ENCODE peak calls at places on chromosomes 5 and 9, in six cellular contexts. P is GM23248, L is hepatocyte, I is SK-N-SH, C is neural progenitor cell, U is PC-3. H is an unnamed sample. For H3K79me2, the result is how much of the 10 kb centered on the place peaks cover.

GRCh38 chr5:136038635-136039034 is 9.8 kb downstream of the TGFBI start:
- DNase-seq in P (peak), L (no peak), I (no peak), C (no peak), U (no peak), H (no peak)

GRCh38 chr9:70085241-70085640 is 41.6 kb downstream of the MAMDC2 start:
- DNase-seq in P (peak), L (peak), I (no peak), C (peak), U (peak), H (peak)

GRCh38 chr9:133207540-133208170 is 1.4 kb downstream of the OBP2B start:
- DNase-seq in P (no peak), L (no peak), I (no peak), C (no peak), U (no peak), H (no peak)

GRCh38 chr9:33446507-33447403 is 638 bp downstream of the AQP3 start:
- DNase-seq in P (peak), L (peak), I (peak), C (peak), U (peak), H (no peak)

GRCh38 chr5:89282832-89283510 is 400.0 kb upstream of the MEF2C start:
- DNase-seq in P (peak), L (peak), I (no peak), C (no peak), U (peak), H (no peak)

GRCh38 chr5:90557391-90557790 is 1.2 kb upstream of the ADGRV1 start:
- DNase-seq in P (no peak), L (no peak), I (no peak), C (peak), U (peak), H (peak)

GRCh38 chr9:72271617-72272478 is 93.2 kb downstream of the ZFAND5 start:
- DNase-seq in P (peak), L (peak), I (peak), C (peak), U (peak), H (peak)

GRCh38 chr5:50440651-50441478 is at the start of gene EMB:
- DNase-seq in P (peak), L (peak), I (peak), C (peak), U (peak), H (peak)

GRCh38 chr5:81852277-81853004 is 101.5 kb upstream of the SSBP2 start:
- DNase-seq in P (peak), L (peak), I (peak), C (peak), U (no peak), H (peak)

DNA sequence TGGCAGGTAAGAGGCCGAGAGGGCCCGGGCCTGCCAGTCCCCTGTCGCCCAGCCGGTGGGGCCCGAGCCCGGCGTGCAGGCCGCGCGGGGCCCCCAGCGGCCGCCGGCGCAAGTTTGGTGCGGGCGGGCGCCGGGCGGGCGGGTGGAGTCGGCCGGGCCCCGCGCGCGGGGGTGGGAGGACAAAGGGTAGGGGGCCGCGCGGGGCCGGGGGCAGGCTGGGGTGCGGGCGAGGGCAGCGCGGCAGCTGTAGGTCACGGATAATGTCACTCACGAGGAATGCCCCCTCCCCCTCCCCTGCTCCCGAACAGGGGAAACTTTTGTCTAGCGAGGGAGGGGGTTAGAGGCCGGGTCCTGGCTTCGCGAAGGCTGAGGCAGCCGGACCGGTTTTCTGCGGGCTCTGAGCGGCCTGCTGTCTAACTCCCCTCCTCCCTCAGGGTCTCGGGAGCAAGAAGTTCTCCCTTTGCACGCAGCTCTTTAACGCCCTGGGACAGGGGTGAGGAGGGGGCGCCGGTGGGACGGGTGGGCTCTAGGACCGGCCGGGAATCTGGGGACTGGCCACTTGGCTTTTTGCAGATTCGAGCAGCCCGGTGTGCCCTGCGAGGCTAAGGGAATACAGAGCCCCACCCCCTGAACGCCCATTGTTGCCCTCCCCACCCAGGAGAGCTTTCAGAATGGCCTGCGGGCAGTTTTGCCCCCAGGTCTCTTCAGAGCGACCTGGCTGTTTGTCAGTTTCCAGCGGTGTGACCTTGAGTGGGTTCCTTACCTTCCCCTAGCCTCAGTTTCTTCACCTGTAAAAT is 21.3 kb upstream of the NDST1 start:
- DNase-seq in P (peak), L (peak), I (peak), C (peak), U (peak), H (peak)
- H3K79me2 ChIP-seq in P (half or more), L (half or more), I (half or more), C (half or more), U (half or more), H (half or more)

DNA sequence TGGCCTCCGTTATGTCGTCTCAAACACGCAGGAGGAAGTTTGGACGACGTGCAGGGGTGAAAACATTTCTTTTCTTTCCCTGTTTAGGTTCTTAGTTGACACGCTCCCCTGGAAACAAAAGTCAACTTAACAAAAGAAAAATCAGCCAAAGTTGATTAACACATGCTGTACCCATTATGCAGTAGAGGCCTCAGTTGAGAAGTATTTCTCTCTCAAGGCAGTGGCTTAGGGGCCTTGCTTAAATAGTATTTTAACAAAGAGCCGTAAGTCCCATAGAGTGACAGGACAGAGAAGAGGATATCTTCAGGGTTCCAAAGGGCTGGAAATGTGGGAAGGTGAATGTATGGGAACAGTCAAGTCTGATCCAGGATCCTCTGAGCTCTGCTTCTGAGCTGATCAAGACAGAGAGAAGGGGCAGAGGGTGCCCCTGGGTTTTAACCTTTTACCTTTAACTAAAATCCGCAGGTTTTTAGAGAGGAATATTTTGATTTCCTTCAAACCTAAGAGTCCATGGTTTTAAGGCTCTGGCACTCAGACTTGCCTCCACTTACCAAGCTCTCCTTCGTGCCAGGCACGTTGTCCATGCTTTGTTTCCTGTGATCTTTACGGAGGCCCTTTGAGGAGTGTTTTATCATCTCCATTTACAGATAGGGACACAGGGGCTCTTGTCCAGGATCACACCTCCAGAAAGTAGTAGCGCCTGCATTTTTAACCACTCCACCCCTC is 629 bp upstream of the CD74 start:
- DNase-seq in P (no peak), L (peak), I (no peak), C (no peak), U (no peak), H (no peak)
- H3K27ac ChIP-seq in P (no peak), L (peak), I (no peak), C (no peak), U (no peak), H (no peak)

GRCh38 chr9:17225407-17225806 is 90.6 kb downstream of the CNTLN start:
- DNase-seq in P (no peak), L (no peak), I (no peak), C (no peak), U (no peak), H (no peak)

GRCh38 chr9:17230646-17231045 is 95.8 kb downstream of the CNTLN start:
- DNase-seq in P (no peak), L (no peak), I (no peak), C (no peak), U (no peak), H (no peak)

GRCh38 chr9:17229945-17230560 is 95.2 kb downstream of the CNTLN start:
- DNase-seq in P (no peak), L (no peak), I (no peak), C (no peak), U (peak), H (peak)
- TF ChIP-seq EZH2phosphoT487 in P (no peak), L (no peak), I (no peak), C (no peak), U (no peak), H (no peak)

DNA sequence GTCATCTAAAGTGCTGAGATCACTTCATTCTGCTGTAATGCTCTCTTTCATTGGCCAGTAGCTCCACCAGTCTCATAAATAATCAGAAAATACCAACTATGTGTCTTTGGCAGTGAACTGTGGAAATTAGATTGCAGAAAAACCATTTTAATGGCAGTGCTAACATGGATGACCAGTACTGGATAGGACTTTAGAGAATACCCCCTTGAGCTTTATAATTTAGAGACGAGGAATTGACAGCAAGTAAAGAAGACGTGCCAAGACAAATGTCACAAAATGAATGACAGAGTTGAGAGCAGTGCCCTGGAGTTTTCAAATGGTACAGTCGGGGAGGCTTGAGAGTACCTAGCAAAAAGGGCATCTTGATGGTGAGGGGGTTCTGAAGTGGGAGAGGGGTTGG is 5.8 kb downstream of the MSANTD3 start:
- DNase-seq in P (no peak), L (no peak), I (no peak), C (no peak), U (no peak), H (no peak)
- H3K79me2 ChIP-seq in P (half or more), L (half or more), I (half or more), C (half or more), U (half or more), H (half or more)

GRCh38 chr5:4420177-4420576 is 720.0 kb upstream of the ADAMTS16 start:
- DNase-seq in P (no peak), L (no peak), I (no peak), C (no peak), U (no peak), H (no peak)

GRCh38 chr5:4413996-4414395 is 726.1 kb upstream of the ADAMTS16 start:
- DNase-seq in P (no peak), L (no peak), I (no peak), C (peak), U (no peak), H (peak)

GRCh38 chr5:4422247-4422646 is 717.9 kb upstream of the ADAMTS16 start:
- DNase-seq in P (no peak), L (no peak), I (no peak), C (no peak), U (no peak), H (no peak)

GRCh38 chr5:4419276-4419675 is 720.9 kb upstream of the ADAMTS16 start:
- DNase-seq in P (no peak), L (no peak), I (no peak), C (no peak), U (no peak), H (no peak)
- H3K27ac ChIP-seq in P (no peak), L (no peak), I (no peak), C (no peak), U (no peak), H (no peak)

GRCh38 chr9:126985870-126986498 is 71.4 kb downstream of the RALGPS1 start:
- DNase-seq in P (peak), L (peak), I (no peak), C (no peak), U (peak), H (no peak)
- TF ChIP-seq EZH2phosphoT487 in P (peak), L (no peak), I (no peak), C (no peak), U (no peak), H (no peak)

GRCh38 chr9:1217076-1217475 is 166.9 kb downstream of the DMRT2 start:
- DNase-seq in P (peak), L (no peak), I (no peak), C (no peak), U (no peak), H (no peak)
- H3K79me2 ChIP-seq in P (under half), L (under half), I (under half), C (under half), U (under half), H (under half)

DNA sequence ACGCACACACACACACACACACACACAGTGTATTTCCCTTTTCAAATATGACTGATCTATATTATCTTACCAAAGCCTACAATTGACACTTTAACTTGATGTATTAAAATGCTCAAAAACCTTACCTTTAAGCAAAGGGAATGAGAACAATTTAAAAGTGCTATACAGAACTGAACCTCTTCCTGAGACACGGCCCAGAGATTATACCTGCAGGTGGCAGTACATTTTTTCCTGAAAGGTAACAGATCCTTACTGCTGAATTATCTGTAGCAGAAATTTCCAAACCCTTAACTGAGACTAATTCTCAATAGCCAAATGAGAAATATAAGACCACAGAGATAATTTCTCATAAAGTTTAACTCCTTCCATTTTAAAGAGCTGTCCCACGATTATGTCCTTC is 91.1 kb downstream of the MYO10 start:
- DNase-seq in P (no peak), L (no peak), I (no peak), C (no peak), U (peak), H (no peak)
- H3K27ac ChIP-seq in P (no peak), L (no peak), I (no peak), C (no peak), U (no peak), H (no peak)

GRCh38 chr5:61320860-61321259 is 11.2 kb upstream of the ZSWIM6 start:
- DNase-seq in P (no peak), L (no peak), I (no peak), C (no peak), U (no peak), H (no peak)

GRCh38 chr5:61321650-61322049 is 10.4 kb upstream of the ZSWIM6 start:
- DNase-seq in P (no peak), L (no peak), I (no peak), C (no peak), U (no peak), H (no peak)

GRCh38 chr5:61322738-61323429 is 9.2 kb upstream of the ZSWIM6 start:
- DNase-seq in P (peak), L (peak), I (no peak), C (no peak), U (peak), H (peak)

GRCh38 chr5:61318374-61318773 is 13.7 kb upstream of the ZSWIM6 start:
- DNase-seq in P (no peak), L (no peak), I (no peak), C (no peak), U (no peak), H (no peak)

GRCh38 chr5:61319388-61320146 is 12.5 kb upstream of the ZSWIM6 start:
- DNase-seq in P (no peak), L (no peak), I (peak), C (peak), U (no peak), H (peak)
- TF ChIP-seq EZH2phosphoT487 in P (no peak), L (no peak), I (no peak), C (no peak), U (no peak), H (no peak)